ENCODE peak calls at places on chromosomes 12 and 14, in five cellular contexts. I is HCT116, S is esophagus squamous epithelium, F is testis, Q is OCI-LY7. P is an unnamed sample.
A peak's percentile ranks its signal among the peaks of the same experiment; 100 is the strongest.

GRCh38 chr12:116726749-116727148 is 11.1 kb downstream of the SPRING1 start:
- DNase-seq in F (no peak), I (no peak), Q (no peak), S (no peak), P (no peak)

GRCh38 chr14:77133718-77134338 is 7.8 kb downstream of the ZDHHC22 start:
- DNase-seq in F (peak; percentile 74), I (no peak), Q (peak; percentile 62), S (no peak), P (peak; percentile 89)

GRCh38 chr12:7144414-7145120 is 14.4 kb downstream of the CLSTN3 start:
- DNase-seq in I (peak; percentile 18), Q (peak; percentile 59), F (no peak), S (no peak), P (peak; percentile 26)

GRCh38 chr12:55681142-55682077 is 26.3 kb downstream of the ITGA7 start:
- DNase-seq in S (no peak), I (peak; percentile 87), F (peak; percentile 67), Q (no peak), P (peak; percentile 77)

GRCh38 chr12:39764944-39765560 is 145.4 kb upstream of the ABCD2 start:
- DNase-seq in Q (peak; percentile 41), I (peak; percentile 23), F (no peak), S (no peak), P (peak; percentile 85)

GRCh38 chr14:65867333-65867732 is 454.8 kb downstream of the FUT8 start:
- DNase-seq in S (no peak), I (no peak), F (no peak), Q (no peak), P (no peak)

GRCh38 chr12:56247923-56248322 is 10.3 kb downstream of the ANKRD52 start:
- DNase-seq in S (no peak), Q (no peak), F (no peak), I (no peak), P (no peak)

GRCh38 chr14:104180561-104181165 is 42.3 kb downstream of the KIF26A start:
- DNase-seq in I (no peak), F (no peak), Q (no peak), S (no peak), P (no peak)

GRCh38 chr12:65878540-65878939 is 54.3 kb downstream of the HMGA2 start:
- DNase-seq in I (no peak), S (no peak), F (no peak), Q (no peak), P (peak; percentile 44)

GRCh38 chr14:71629765-71630502 is 302.3 kb upstream of the RGS6 start:
- DNase-seq in I (no peak), S (no peak), F (no peak), Q (no peak), P (no peak)

GRCh38 chr14:77681196-77682157 is 26.3 kb downstream of the ALKBH1 start:
- DNase-seq in S (no peak), F (no peak), Q (no peak), I (no peak), P (no peak)

GRCh38 chr12:57110189-57111045 is 745 bp downstream of the STAT6 start:
- DNase-seq in I (no peak), S (no peak), Q (peak; percentile 79), F (peak; percentile 86), P (peak; percentile 79)

GRCh38 chr12:22409071-22409951 is 74.8 kb upstream of the ST8SIA1 start:
- DNase-seq in F (peak; percentile 25), Q (no peak), S (no peak), I (no peak), P (no peak)

GRCh38 chr12:29200586-29200985 is 51.5 kb downstream of the FAR2 start:
- DNase-seq in Q (no peak), I (no peak), S (no peak), F (no peak), P (no peak)

GRCh38 chr12:7460375-7461259 is 16.7 kb upstream of the CD163L1 start:
- DNase-seq in I (peak; percentile 34), S (no peak), Q (peak; percentile 54), F (peak; percentile 79), P (peak; percentile 12)

GRCh38 chr14:101731187-101732080 is 30.1 kb upstream of the PPP2R5C start:
- DNase-seq in Q (peak; percentile 46), F (no peak), I (peak; percentile 86), S (peak; percentile 33), P (no peak)

GRCh38 chr14:104135121-104135903 is 3.1 kb upstream of the KIF26A start:
- DNase-seq in S (no peak), Q (no peak), I (no peak), F (no peak), P (peak; percentile 77)

GRCh38 chr12:49442915-49443314 is 75.7 kb downstream of the SPATS2 start:
- DNase-seq in S (no peak), Q (no peak), F (no peak), I (no peak), P (no peak)

GRCh38 chr12:127550271-127550670 is 716.7 kb upstream of the TMEM132C start:
- DNase-seq in I (no peak), S (no peak), F (no peak), Q (no peak), P (no peak)

GRCh38 chr14:101072531-101072930 is 169.0 kb upstream of the RTL1 start:
- DNase-seq in F (peak; percentile 1), Q (no peak), S (no peak), I (no peak), P (no peak)

GRCh38 chr12:107864235-107864634 is 89.7 kb downstream of the ASCL4 start:
- DNase-seq in F (no peak), S (no peak), I (no peak), Q (no peak), P (no peak)
- H3K4me3 ChIP-seq in F (no peak overlapping the region), S (peak overlapping the region; percentile 7), I (no peak overlapping the region), Q (no peak overlapping the region), P (no peak overlapping the region)

GRCh38 chr12:103936679-103937078 is 6.5 kb downstream of the HSP90B1 start:
- DNase-seq in I (no peak), S (no peak), F (no peak), Q (no peak), P (no peak)

GRCh38 chr12:103929051-103929908 is 930 bp upstream of the HSP90B1 start:
- DNase-seq in S (peak; percentile 84), I (peak; percentile 78), F (peak; percentile 95), Q (peak; percentile 92), P (peak; percentile 89)

GRCh38 chr12:103929909-103930786 is at the start of gene HSP90B1:
- DNase-seq in I (peak; percentile 100), F (peak; percentile 100), Q (peak; percentile 100), S (peak; percentile 99), P (peak; percentile 100)

GRCh38 chr12:103930787-103931536 is 752 bp downstream of the HSP90B1 start:
- DNase-seq in Q (peak; percentile 68), S (no peak), I (no peak), F (peak; percentile 70), P (no peak)

DNA sequence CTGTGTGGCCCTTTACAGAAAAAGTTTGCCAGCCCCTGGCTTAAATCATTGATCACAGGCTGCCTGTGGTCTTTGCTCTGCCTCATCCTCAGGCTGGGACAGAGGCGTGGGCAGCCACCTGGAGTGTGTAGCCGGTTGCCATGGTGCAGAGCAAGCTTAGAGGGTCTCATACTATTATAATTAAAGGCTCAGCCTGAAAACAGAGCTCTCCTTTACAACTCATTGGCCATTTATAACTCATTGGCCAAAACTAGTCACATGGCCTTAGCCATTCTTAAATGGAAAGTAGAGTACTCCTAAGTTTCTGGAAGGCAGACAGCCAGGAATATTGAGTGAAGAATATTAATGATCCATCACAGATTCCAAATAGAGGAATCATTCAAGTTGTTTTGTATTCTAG is 3.0 kb downstream of the HSP90B1 start:
- DNase-seq in I (no peak), S (no peak), F (no peak), Q (no peak), P (peak; percentile 57)
- H3K4me3 ChIP-seq in I (no peak overlapping the region), S (no peak overlapping the region), F (no peak overlapping the region), Q (peak overlapping the region; percentile 79), P (no peak overlapping the region)

GRCh38 chr12:10405294-10405693 is 4.3 kb downstream of the KLRC4 start:
- DNase-seq in S (no peak), F (no peak), I (no peak), Q (no peak), P (no peak)
- H3K4me3 ChIP-seq in S (no peak overlapping the region), F (no peak overlapping the region), I (no peak overlapping the region), Q (no peak overlapping the region), P (no peak overlapping the region)

GRCh38 chr12:68324531-68324930 is 7.6 kb downstream of the MDM1 start:
- DNase-seq in S (no peak), Q (no peak), F (no peak), I (no peak), P (no peak)

GRCh38 chr12:68331500-68331868 is 678 bp downstream of the MDM1 start:
- DNase-seq in Q (peak; percentile 27), S (no peak), I (no peak), F (no peak), P (no peak)

GRCh38 chr12:68326720-68327119 is 5.4 kb downstream of the MDM1 start:
- DNase-seq in F (no peak), I (no peak), Q (no peak), S (no peak), P (no peak)

GRCh38 chr12:68331869-68332725 is at the start of gene MDM1:
- DNase-seq in F (peak; percentile 99), S (peak; percentile 85), I (peak; percentile 95), Q (peak; percentile 99), P (peak; percentile 97)

DNA sequence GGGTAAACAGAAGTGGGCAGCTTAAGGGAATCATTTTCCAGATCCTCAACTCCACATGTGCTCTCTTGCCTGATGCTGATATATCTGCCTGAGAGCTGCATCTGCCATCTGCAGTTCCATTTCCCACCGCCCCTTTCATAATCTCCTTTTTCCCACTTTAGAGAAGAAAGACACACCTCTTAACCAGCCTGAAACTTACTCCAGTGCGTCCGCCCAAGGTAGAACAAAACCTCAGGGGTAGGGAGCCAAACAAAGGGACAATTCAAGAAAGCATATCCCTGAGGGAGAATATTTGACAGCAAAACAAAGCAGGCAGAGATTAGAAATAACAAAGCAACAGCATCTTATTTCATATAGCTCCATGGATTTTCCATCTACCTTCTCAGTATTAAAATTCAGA is 4.3 kb downstream of the MDM1 start:
- DNase-seq in I (no peak), S (no peak), F (no peak), Q (no peak), P (peak; percentile 86)
- H3K4me3 ChIP-seq in I (no peak overlapping the region), S (no peak overlapping the region), F (no peak overlapping the region), Q (no peak overlapping the region), P (no peak overlapping the region)

DNA sequence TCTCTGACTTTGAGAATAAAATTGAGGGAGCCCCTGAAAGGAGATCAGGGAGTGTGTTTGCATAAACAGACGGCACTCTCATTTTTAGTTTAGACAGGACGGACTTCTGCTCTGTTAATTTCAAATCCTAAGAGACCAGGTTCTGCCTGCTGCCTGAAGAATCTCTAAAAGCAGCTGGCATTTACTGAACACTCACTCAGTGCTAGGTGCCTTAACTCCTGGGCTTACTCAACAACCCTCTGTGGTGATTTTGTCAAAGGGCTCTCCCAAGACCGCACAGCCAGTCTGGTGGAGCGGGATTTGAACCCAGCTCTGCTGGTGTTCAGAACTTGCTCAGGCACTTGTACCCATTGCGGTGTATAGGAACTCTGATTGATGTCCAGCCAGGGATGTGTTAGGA is 2.2 kb downstream of the ORAI1 start:
- DNase-seq in F (no peak), I (no peak), S (no peak), Q (peak; percentile 43), P (no peak)
- H3K4me3 ChIP-seq in F (peak overlapping the region; percentile 66), I (no peak overlapping the region), S (peak overlapping the region; percentile 88), Q (peak overlapping the region; percentile 69), P (peak overlapping the region; percentile 86)

GRCh38 chr14:89041245-89041585 is 216.8 kb downstream of the TTC8 start:
- DNase-seq in F (peak; percentile 40), Q (no peak), S (no peak), I (peak; percentile 27), P (peak; percentile 73)
- H3K4me3 ChIP-seq in F (peak overlapping the region; percentile 51), Q (no peak overlapping the region), S (peak overlapping the region; percentile 45), I (peak overlapping the region; percentile 37), P (no peak overlapping the region)